ENCODE peak calls at places on chromosomes 4 and X, in five cellular contexts. U is kidney epithelial cell, L is AG09309, J is astrocyte of the spinal cord, Q is fibroblast of mammary gland. N is an unnamed sample.
A peak's percentile ranks its signal among the peaks of the same experiment; 100 is the strongest.

GRCh38 chr4:105895324-105895608 is at the start of gene NPNT:
- DNase-seq in J (no peak), Q (no peak), L (no peak), U (no peak), N (no peak)

GRCh38 chrX:134533952-134534351 is 74.0 kb downstream of the HPRT1 start:
- DNase-seq in U (no peak), Q (no peak), L (no peak), J (no peak), N (no peak)

GRCh38 chr4:25970241-25970675 is 56.2 kb downstream of the SMIM20 start:
- DNase-seq in U (peak; percentile 31), Q (no peak), L (no peak), J (peak; percentile 14), N (no peak)

GRCh38 chr4:168930413-168931196 is 79.5 kb downstream of the CBR4 start:
- DNase-seq in J (no peak), L (no peak), Q (no peak), U (no peak), N (no peak)

GRCh38 chr4:23717528-23718248 is 172.2 kb downstream of the PPARGC1A start:
- DNase-seq in U (no peak), J (peak; percentile 47), L (no peak), Q (peak; percentile 42), N (no peak)

GRCh38 chrX:46279925-46280313 is 265.3 kb downstream of the ZNF674 start:
- DNase-seq in U (no peak), J (no peak), L (no peak), Q (peak; percentile 75), N (no peak)

GRCh38 chr4:143411527-143412480 is 75.1 kb downstream of the GAB1 start:
- DNase-seq in J (no peak), Q (peak; percentile 58), L (no peak), U (no peak), N (no peak)

GRCh38 chr4:107736924-107737448 is 17.0 kb upstream of the PAPSS1 start:
- DNase-seq in L (no peak), U (no peak), Q (peak; percentile 68), J (peak; percentile 53), N (peak; percentile 74)

GRCh38 chrX:11397680-11398079 is 104.5 kb downstream of the AMELX start:
- DNase-seq in L (no peak), U (no peak), J (no peak), Q (no peak), N (no peak)

GRCh38 chr4:181971973-181972372 is 271.2 kb upstream of the TENM3 start:
- DNase-seq in Q (peak; percentile 77), U (no peak), L (peak; percentile 48), J (no peak), N (no peak)

GRCh38 chrX:130083656-130084382 is 26.5 kb downstream of the ELF4 start:
- DNase-seq in U (no peak), L (no peak), J (no peak), Q (no peak), N (no peak)

GRCh38 chr4:177052211-177052725 is 257.4 kb upstream of the NEIL3 start:
- DNase-seq in J (no peak), U (no peak), L (no peak), Q (no peak), N (no peak)

GRCh38 chr4:15963001-15963451 is at the start of gene FGFBP2:
- DNase-seq in L (peak; percentile 4), Q (peak; percentile 49), U (no peak), J (peak; percentile 43), N (peak; percentile 67)

GRCh38 chrX:53616921-53617320 is 69.6 kb downstream of the HUWE1 start:
- DNase-seq in L (no peak), J (no peak), U (no peak), Q (no peak), N (no peak)

GRCh38 chr4:74109116-74109791 is 10.3 kb upstream of the CXCL2 start:
- DNase-seq in U (peak; percentile 86), L (peak; percentile 94), J (peak; percentile 94), Q (peak; percentile 99), N (no peak)

GRCh38 chr4:3342182-3342854 is 49.5 kb downstream of the RGS12 start:
- DNase-seq in L (peak; percentile 25), J (peak; percentile 81), Q (peak; percentile 80), U (peak; percentile 31), N (no peak)

GRCh38 chr4:82588871-82589270 is 27.1 kb upstream of the TMEM150C start:
- DNase-seq in U (no peak), Q (no peak), J (no peak), L (no peak), N (no peak)

GRCh38 chr4:40275065-40275464 is 60.1 kb upstream of the CHRNA9 start:
- DNase-seq in U (no peak), Q (no peak), L (no peak), J (no peak), N (no peak)

GRCh38 chr4:152102184-152103000 is 341.6 kb upstream of the GATB start:
- DNase-seq in J (peak; percentile 40), L (no peak), Q (peak; percentile 47), U (no peak), N (no peak)

GRCh38 chr4:136925203-136925602 is 607.1 kb downstream of the PCDH18 start:
- DNase-seq in Q (no peak), U (no peak), L (no peak), J (no peak), N (no peak)

GRCh38 chr4:138979742-138980141 is 35.8 kb upstream of the NOCT start:
- DNase-seq in U (no peak), L (no peak), Q (peak; percentile 21), J (no peak), N (no peak)

GRCh38 chr4:187071896-187072295 is 348.2 kb upstream of the FAT1 start:
- DNase-seq in L (no peak), J (no peak), U (no peak), Q (no peak), N (no peak)

GRCh38 chrX:38817004-38817703 is 15.9 kb downstream of the MID1IP1 start:
- DNase-seq in Q (peak; percentile 48), L (no peak), J (no peak), U (no peak), N (no peak)

GRCh38 chrX:132452911-132453550 is 35.8 kb downstream of the MBNL3 start:
- DNase-seq in Q (no peak), J (no peak), L (no peak), U (no peak), N (no peak)

GRCh38 chr4:121073672-121074386 is 1.5 kb upstream of the NDNF start:
- DNase-seq in J (no peak), L (no peak), Q (no peak), U (no peak), N (no peak)

GRCh38 chrX:129641941-129642340 is 12.8 kb downstream of the APLN start:
- DNase-seq in U (no peak), L (no peak), Q (peak; percentile 73), J (peak; percentile 39), N (no peak)

GRCh38 chrX:40871385-40872082 is 136.2 kb upstream of the MED14 start:
- DNase-seq in L (no peak), Q (peak; percentile 29), J (peak; percentile 50), U (no peak), N (no peak)

GRCh38 chr4:45578874-45579273 is 545.0 kb downstream of the GABRG1 start:
- DNase-seq in L (no peak), J (no peak), Q (no peak), U (no peak), N (no peak)

GRCh38 chr4:174474457-174475075 is 47.7 kb downstream of the HPGD start:
- DNase-seq in J (no peak), U (no peak), L (no peak), Q (no peak), N (no peak)

GRCh38 chrX:55109304-55109703 is 20.5 kb downstream of the PAGE2 start:
- DNase-seq in U (no peak), L (no peak), J (no peak), Q (no peak), N (no peak)

GRCh38 chrX:82224961-82225360 is 1023.1 kb downstream of the SH3BGRL start:
- DNase-seq in U (no peak), Q (no peak), L (no peak), J (no peak), N (no peak)

N was measured in activated effector memory CD4-positive, alpha-beta T cell treated with anti-CD3 and anti-CD28 coated beads, Interleukin-2, amount 50 U/mL, for 16 hours.